ENCODE peak calls at places on chromosome 16, in eight cellular contexts. F is tibial artery; K is T-helper 2 cell; W is stimulated activated CD4-positive, alpha-beta T cell treated with anti-CD3 and anti-CD28 coated beads, Interleukin-1b, Interleukin-23, amount 100 ng/mL, for 1 hour; T is naive B cell; H is A549; L is AG08395; A is CD4-positive, alpha-beta memory T cell. R is an unnamed sample.

GRCh38 chr16:8773537-8773936 is 23.9 kb downstream of the TMEM186 start:
- DNase-seq in F (no peak), K (no peak), W (no peak), T (no peak), H (no peak), L (no peak), A (no peak), R (no peak)

GRCh38 chr16:29023279-29024278 is 38.7 kb downstream of the LAT start:
- DNase-seq in F (no peak), K (no peak), W (no peak), T (no peak), H (no peak), L (no peak), A (no peak), R (no peak)

GRCh38 chr16:27843800-27844199 is 219.7 kb downstream of the GSG1L start:
- DNase-seq in F (peak), K (no peak), W (no peak), T (no peak), H (no peak), L (no peak), A (no peak), R (no peak)

GRCh38 chr16:19179890-19180490 is 11.9 kb downstream of the SYT17 start:
- DNase-seq in F (peak), K (no peak), W (no peak), T (peak), H (peak), L (peak), A (peak), R (peak)

GRCh38 chr16:57623251-57624043 is 5.0 kb upstream of the ADGRG1 start:
- DNase-seq in F (no peak), K (no peak), W (no peak), T (no peak), H (peak), L (no peak), A (no peak), R (no peak)

GRCh38 chr16:20950294-20950693 is 49.7 kb downstream of the LYRM1 start:
- DNase-seq in F (no peak), K (no peak), W (no peak), T (no peak), H (no peak), L (no peak), A (no peak), R (no peak)

GRCh38 chr16:85168732-85169256 is 56.5 kb upstream of the CIBAR2 start:
- DNase-seq in F (peak), K (no peak), W (no peak), T (no peak), H (peak), L (peak), A (no peak), R (no peak)

GRCh38 chr16:51569204-51569911 is 418.3 kb upstream of the SALL1 start:
- DNase-seq in F (no peak), K (no peak), W (no peak), T (no peak), H (peak), L (peak), A (no peak), R (no peak)

GRCh38 chr16:89325861-89326471 is 108.5 kb downstream of the ZNF778 start:
- DNase-seq in F (peak), K (no peak), W (no peak), T (no peak), H (peak), L (peak), A (no peak), R (no peak)

GRCh38 chr16:21599994-21600773 is 807 bp downstream of the METTL9 start:
- DNase-seq in F (no peak), K (no peak), W (no peak), T (peak), H (no peak), L (no peak), A (peak), R (no peak)

GRCh38 chr16:14283786-14284185 is 212.7 kb downstream of the MRTFB start:
- DNase-seq in F (no peak), K (no peak), W (no peak), T (no peak), H (no peak), L (no peak), A (no peak), R (no peak)

GRCh38 chr16:7624871-7625766 is 292.5 kb downstream of the RBFOX1 start:
- DNase-seq in F (no peak), K (no peak), W (no peak), T (no peak), H (no peak), L (no peak), A (no peak), R (no peak)

GRCh38 chr16:9761870-9762269 is 420.4 kb downstream of the GRIN2A start:
- DNase-seq in F (no peak), K (no peak), W (no peak), T (no peak), H (no peak), L (no peak), A (no peak), R (no peak)

R was measured in GM12892.